ENCODE peak calls at places on chromosomes 16 and 17, in five cellular contexts. H is uterus, P is NCI-H2081 treated with DMSO at 0.1 percent for 48 hours, G is EH, K is A549. I is an unnamed sample.

GRCh38 chr16:49049191-49049590 is 232.4 kb downstream of the CBLN1 start:
- DNase-seq in H (no peak), P (no peak), G (no peak), K (no peak), I (no peak)

GRCh38 chr17:9195961-9196668 is 174.8 kb downstream of the NTN1 start:
- DNase-seq in H (no peak), P (no peak), G (no peak), K (no peak), I (no peak)

GRCh38 chr17:7425316-7425715 is at the start of gene SPEM2:
- DNase-seq in H (no peak), P (no peak), G (no peak), K (no peak), I (no peak)

GRCh38 chr17:48799069-48799710 is 17.8 kb downstream of the TTLL6 start:
- DNase-seq in H (no peak), P (no peak), G (no peak), K (peak), I (no peak)

GRCh38 chr16:89152831-89153700 is 18.5 kb upstream of the CDH15 start:
- DNase-seq in H (no peak), P (no peak), G (no peak), K (no peak), I (no peak)

GRCh38 chr17:29063992-29064391 is 21.1 kb downstream of the PIPOX start:
- DNase-seq in H (no peak), P (no peak), G (no peak), K (no peak), I (no peak)

GRCh38 chr16:57190136-57190535 is 4.0 kb downstream of the RSPRY1 start:
- DNase-seq in H (no peak), P (no peak), G (peak), K (no peak), I (no peak)

GRCh38 chr16:67446968-67447507 is 16.1 kb downstream of the HSD11B2 start:
- DNase-seq in H (no peak), P (no peak), G (no peak), K (no peak), I (no peak)

GRCh38 chr17:80270836-80271235 is 10.2 kb downstream of the RNF213 start:
- DNase-seq in H (no peak), P (no peak), G (peak), K (peak), I (no peak)

GRCh38 chr16:2955779-2956565 is 8.1 kb upstream of the KREMEN2 start:
- DNase-seq in H (no peak), P (no peak), G (no peak), K (no peak), I (no peak)

GRCh38 chr17:1894753-1895339 is 65.0 kb downstream of the RPA1 start:
- DNase-seq in H (no peak), P (no peak), G (no peak), K (no peak), I (no peak)

GRCh38 chr17:7486181-7486580 is 2.0 kb downstream of the POLR2A start:
- DNase-seq in H (no peak), P (no peak), G (peak), K (no peak), I (no peak)

GRCh38 chr16:50642349-50642748 is 38.8 kb downstream of the SNX20 start:
- DNase-seq in H (no peak), P (no peak), G (no peak), K (no peak), I (no peak)

GRCh38 chr17:73074515-73074914 is 18.0 kb downstream of the SLC39A11 start:
- DNase-seq in H (no peak), P (no peak), G (no peak), K (no peak), I (no peak)

GRCh38 chr16:61148930-61149329 is 887.3 kb downstream of the CDH8 start:
- DNase-seq in H (no peak), P (no peak), G (no peak), K (peak), I (no peak)

GRCh38 chr16:46975908-46976470 is 2.5 kb upstream of the DNAJA2 start:
- DNase-seq in H (no peak), P (no peak), G (no peak), K (no peak), I (no peak)

GRCh38 chr17:63993368-63993990 is 4.7 kb upstream of the PRR29 start:
- DNase-seq in H (no peak), P (no peak), G (no peak), K (no peak), I (peak)

GRCh38 chr17:11925271-11926021 is 71.8 kb downstream of the ZNF18 start:
- DNase-seq in H (no peak), P (no peak), G (no peak), K (no peak), I (no peak)

GRCh38 chr17:83010323-83011200 is 68.8 kb upstream of the METRNL start:
- DNase-seq in H (peak), P (no peak), G (peak), K (no peak), I (no peak)

GRCh38 chr16:9756434-9756833 is 425.8 kb downstream of the GRIN2A start:
- DNase-seq in H (no peak), P (no peak), G (no peak), K (no peak), I (no peak)

GRCh38 chr17:59093702-59094231 is 12.9 kb downstream of the TRIM37 start:
- DNase-seq in H (peak), P (no peak), G (peak), K (peak), I (peak)

I was measured in sigmoid colon.